ENCODE peak calls at places on chromosomes 4 and X, in four cellular contexts. One of them, this sample, is unnamed.

GRCh38 chr4:21512351-21512750 is 436.2 kb downstream of the KCNIP4 start:
- DNase-seq in cardiac fibroblast: peak; percentile 68
- DNase-seq in fibroblast of lung: peak; percentile 69
- DNase-seq in H9: no peak
- DNase-seq in this sample: peak; percentile 64

GRCh38 chrX:49058794-49059193 is at the start of gene CCDC120:
- DNase-seq in fibroblast of lung: no peak
- DNase-seq in H9: peak; percentile 68
- DNase-seq in cardiac fibroblast: no peak
- DNase-seq in this sample: peak; percentile 64

GRCh38 chrX:10884246-10884645 is 226.9 kb upstream of the HCCS start:
- DNase-seq in H9: no peak
- DNase-seq in fibroblast of lung: peak; percentile 26
- DNase-seq in cardiac fibroblast: peak; percentile 72
- DNase-seq in this sample: no peak

GRCh38 chr4:148203056-148203898 is 238.9 kb downstream of the NR3C2 start:
- DNase-seq in fibroblast of lung: no peak
- DNase-seq in cardiac fibroblast: no peak
- DNase-seq in H9: peak; percentile 33
- DNase-seq in this sample: peak; percentile 46

GRCh38 chr4:38092701-38093100 is 132.5 kb downstream of the PTTG2 start:
- DNase-seq in cardiac fibroblast: peak; percentile 65
- DNase-seq in H9: no peak
- DNase-seq in fibroblast of lung: no peak
- DNase-seq in this sample: no peak

GRCh38 chr4:97185233-97185632 is 958.0 kb downstream of the STPG2 start:
- DNase-seq in fibroblast of lung: no peak
- DNase-seq in H9: no peak
- DNase-seq in cardiac fibroblast: no peak
- DNase-seq in this sample: no peak

GRCh38 chr4:91838181-91838861 is 465.4 kb upstream of the GRID2 start:
- DNase-seq in cardiac fibroblast: no peak
- DNase-seq in fibroblast of lung: no peak
- DNase-seq in H9: no peak
- DNase-seq in this sample: no peak

GRCh38 chrX:39336709-39337294 is 535.5 kb downstream of the MID1IP1 start:
- DNase-seq in fibroblast of lung: peak; percentile 62
- DNase-seq in H9: no peak
- DNase-seq in cardiac fibroblast: no peak
- DNase-seq in this sample: peak; percentile 51

GRCh38 chrX:66553973-66554372 is 84.9 kb downstream of the EDA2R start:
- DNase-seq in H9: no peak
- DNase-seq in fibroblast of lung: no peak
- DNase-seq in cardiac fibroblast: no peak
- DNase-seq in this sample: no peak

GRCh38 chrX:15714529-15714928 is 23.5 kb upstream of the CA5B start:
- DNase-seq in fibroblast of lung: no peak
- DNase-seq in H9: no peak
- DNase-seq in cardiac fibroblast: no peak
- DNase-seq in this sample: no peak

GRCh38 chr4:123976285-123976684 is 579.7 kb downstream of the SPRY1 start:
- DNase-seq in fibroblast of lung: peak; percentile 68
- DNase-seq in cardiac fibroblast: peak; percentile 34
- DNase-seq in H9: no peak
- DNase-seq in this sample: no peak

GRCh38 chrX:69362354-69362753 is 141.8 kb upstream of the NALF2 start:
- DNase-seq in H9: no peak
- DNase-seq in cardiac fibroblast: no peak
- DNase-seq in fibroblast of lung: no peak
- DNase-seq in this sample: no peak

GRCh38 chr4:89998350-89999098 is 103.9 kb downstream of the MMRN1 start:
- DNase-seq in H9: no peak
- DNase-seq in cardiac fibroblast: no peak
- DNase-seq in fibroblast of lung: no peak
- DNase-seq in this sample: no peak

GRCh38 chrX:25013593-25014365 is 2.0 kb downstream of the ARX start:
- DNase-seq in H9: no peak
- DNase-seq in cardiac fibroblast: no peak
- DNase-seq in fibroblast of lung: no peak
- DNase-seq in this sample: peak; percentile 43
- TF ChIP-seq CTCF in H9: no peak
- TF ChIP-seq CTCF in cardiac fibroblast: no peak
- TF ChIP-seq CTCF in fibroblast of lung: no peak
- TF ChIP-seq CTCF in this sample: no peak

DNA sequence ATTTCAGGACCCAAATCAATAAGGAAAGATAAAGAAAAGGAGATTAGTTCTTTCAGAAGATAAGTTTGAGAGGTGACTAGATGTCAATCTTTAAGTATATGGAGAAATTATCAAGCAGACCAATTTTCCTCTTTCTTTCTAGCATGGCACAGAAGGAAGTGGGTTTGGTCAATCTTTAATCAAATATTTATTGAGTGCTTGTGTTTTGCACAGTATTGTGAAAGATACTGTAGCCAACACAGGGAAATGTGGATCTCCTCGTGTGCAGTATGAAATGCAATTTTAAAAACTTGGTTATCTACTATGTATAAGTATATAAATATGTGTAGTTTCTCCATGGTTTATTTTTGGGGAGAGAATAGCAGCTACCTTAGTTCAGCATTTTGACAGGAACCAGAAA is 655.2 kb downstream of the RAPGEF2 start:
- DNase-seq in cardiac fibroblast: no peak
- DNase-seq in H9: no peak
- DNase-seq in fibroblast of lung: no peak
- DNase-seq in this sample: no peak
- TF ChIP-seq CTCF in cardiac fibroblast: no peak
- TF ChIP-seq CTCF in H9: no peak
- TF ChIP-seq CTCF in fibroblast of lung: no peak
- TF ChIP-seq CTCF in this sample: no peak

DNA sequence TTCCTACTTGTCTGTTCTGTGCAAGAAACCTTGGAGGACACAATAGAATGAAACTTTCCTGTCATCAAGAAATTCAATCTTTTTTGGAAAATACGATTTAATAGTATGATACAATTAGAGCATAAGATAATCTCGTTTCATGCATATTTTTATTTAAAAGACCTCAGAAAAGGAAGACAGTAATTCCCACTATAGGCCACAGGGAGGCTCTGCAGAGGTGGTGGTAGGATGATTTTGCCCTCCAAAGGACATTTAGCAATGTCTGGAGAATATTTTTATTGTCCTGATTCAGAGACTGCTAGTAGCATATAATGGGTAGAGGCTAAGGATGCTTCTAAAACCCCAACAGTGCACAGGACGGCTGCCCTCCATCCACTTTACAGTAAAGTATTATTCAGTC is 68.7 kb downstream of the PAK3 start:
- DNase-seq in H9: no peak
- DNase-seq in cardiac fibroblast: peak; percentile 0
- DNase-seq in fibroblast of lung: no peak
- DNase-seq in this sample: peak; percentile 37
- TF ChIP-seq CTCF in H9: peak; percentile 79
- TF ChIP-seq CTCF in cardiac fibroblast: no peak
- TF ChIP-seq CTCF in fibroblast of lung: no peak
- TF ChIP-seq CTCF in this sample: peak; percentile 51

GRCh38 chrX:112761239-112762207 is 79.1 kb downstream of the AMOT start:
- DNase-seq in H9: no peak
- DNase-seq in cardiac fibroblast: no peak
- DNase-seq in fibroblast of lung: no peak
- DNase-seq in this sample: no peak

GRCh38 chrX:112759512-112759911 is 79.8 kb upstream of the LHFPL1 start:
- DNase-seq in fibroblast of lung: no peak
- DNase-seq in cardiac fibroblast: no peak
- DNase-seq in H9: no peak
- DNase-seq in this sample: no peak

GRCh38 chrX:112760697-112761096 is 79.9 kb downstream of the AMOT start:
- DNase-seq in cardiac fibroblast: no peak
- DNase-seq in H9: no peak
- DNase-seq in fibroblast of lung: peak; percentile 2
- DNase-seq in this sample: no peak
- TF ChIP-seq CTCF in cardiac fibroblast: no peak
- TF ChIP-seq CTCF in H9: peak; percentile 52
- TF ChIP-seq CTCF in fibroblast of lung: no peak
- TF ChIP-seq CTCF in this sample: peak; percentile 41

GRCh38 chr4:127997534-127998388 is 32.6 kb downstream of the ABHD18 start:
- DNase-seq in fibroblast of lung: peak; percentile 55
- DNase-seq in cardiac fibroblast: peak; percentile 70
- DNase-seq in H9: no peak
- DNase-seq in this sample: no peak
- TF ChIP-seq CTCF in fibroblast of lung: no peak
- TF ChIP-seq CTCF in cardiac fibroblast: peak; percentile 31
- TF ChIP-seq CTCF in H9: peak; percentile 35
- TF ChIP-seq CTCF in this sample: no peak

DNA sequence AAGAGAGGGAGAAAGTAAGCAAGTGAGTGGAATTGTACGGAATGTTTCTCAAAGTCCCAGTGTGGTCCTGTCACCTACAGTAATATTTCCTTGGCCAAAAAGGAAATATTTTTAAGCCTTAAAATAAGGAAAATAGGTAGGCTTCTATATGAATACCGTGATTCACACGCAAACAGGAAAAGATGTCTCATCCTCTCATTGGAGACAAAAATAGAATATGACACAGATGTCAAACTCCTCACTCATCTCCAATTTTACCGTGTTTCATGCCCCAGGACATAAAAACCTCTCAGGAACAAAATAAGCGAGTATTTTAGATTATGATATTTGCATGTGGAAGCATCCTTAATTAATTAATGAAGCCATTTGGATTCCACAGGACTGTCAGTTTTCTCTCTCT is 1269.5 kb downstream of the RAPGEF2 start:
- DNase-seq in fibroblast of lung: no peak
- DNase-seq in cardiac fibroblast: no peak
- DNase-seq in H9: no peak
- DNase-seq in this sample: no peak
- TF ChIP-seq CTCF in fibroblast of lung: no peak
- TF ChIP-seq CTCF in cardiac fibroblast: no peak
- TF ChIP-seq CTCF in H9: no peak
- TF ChIP-seq CTCF in this sample: no peak

GRCh38 chr4:169773889-169774288 is 16.1 kb upstream of the HPF1 start:
- DNase-seq in cardiac fibroblast: no peak
- DNase-seq in H9: no peak
- DNase-seq in fibroblast of lung: no peak
- DNase-seq in this sample: no peak

GRCh38 chr4:169770411-169770810 is 12.7 kb upstream of the HPF1 start:
- DNase-seq in fibroblast of lung: peak; percentile 28
- DNase-seq in cardiac fibroblast: no peak
- DNase-seq in H9: no peak
- DNase-seq in this sample: no peak

DNA sequence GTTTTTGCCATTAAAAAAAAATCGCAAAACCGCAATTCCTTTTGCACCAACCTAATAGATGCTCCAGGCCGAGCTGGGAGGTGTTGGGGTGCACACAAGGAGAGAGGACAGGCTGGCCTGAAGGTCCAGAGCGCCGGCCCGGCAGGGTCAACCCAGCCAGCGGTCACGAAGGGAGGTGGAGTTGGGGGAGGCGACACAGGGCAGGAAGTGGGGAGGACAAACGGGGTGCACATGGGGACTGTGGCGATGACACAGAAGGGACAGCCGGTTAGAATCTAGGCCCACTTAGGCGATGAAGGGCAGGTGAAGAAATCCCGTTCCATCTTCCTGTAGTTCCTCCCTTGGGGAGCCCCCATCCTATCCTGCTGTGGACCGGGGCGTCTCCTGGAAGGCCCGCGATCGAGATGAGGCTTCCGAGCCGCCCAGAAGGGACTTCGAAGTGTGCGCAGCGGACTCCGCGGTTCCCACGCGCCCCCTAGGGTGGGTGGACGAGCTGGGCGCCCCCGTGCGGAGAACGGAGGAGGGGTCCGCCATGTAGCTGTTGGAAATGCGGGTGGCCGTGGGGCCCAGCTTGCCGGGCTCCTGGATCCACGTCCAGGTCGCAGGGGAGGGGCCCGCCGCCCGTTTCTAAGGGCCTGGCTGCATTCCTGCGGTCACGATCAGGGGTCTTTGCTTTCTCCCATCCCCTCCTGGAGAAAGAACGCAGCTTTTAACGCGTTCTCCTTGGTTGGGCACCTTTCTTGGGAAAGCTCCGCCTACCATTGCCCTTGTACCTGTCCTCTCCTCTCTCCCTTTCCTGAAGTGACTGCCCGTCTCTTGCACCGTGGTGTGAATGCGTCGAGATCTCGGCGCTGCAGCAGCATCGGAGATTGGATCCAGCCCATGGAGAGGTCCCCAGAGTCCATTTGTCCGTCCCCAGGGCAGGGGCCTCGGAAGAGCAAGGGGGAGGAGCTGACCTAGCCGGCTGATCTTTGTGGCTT is 17.0 kb upstream of the HPF1 start:
- DNase-seq in cardiac fibroblast: peak; percentile 3
- DNase-seq in fibroblast of lung: peak; percentile 5
- DNase-seq in H9: peak; percentile 69
- DNase-seq in this sample: peak; percentile 8
- TF ChIP-seq CTCF in cardiac fibroblast: peak; percentile 31
- TF ChIP-seq CTCF in fibroblast of lung: peak; percentile 28
- TF ChIP-seq CTCF in H9: no peak
- TF ChIP-seq CTCF in this sample: peak; percentile 6

DNA sequence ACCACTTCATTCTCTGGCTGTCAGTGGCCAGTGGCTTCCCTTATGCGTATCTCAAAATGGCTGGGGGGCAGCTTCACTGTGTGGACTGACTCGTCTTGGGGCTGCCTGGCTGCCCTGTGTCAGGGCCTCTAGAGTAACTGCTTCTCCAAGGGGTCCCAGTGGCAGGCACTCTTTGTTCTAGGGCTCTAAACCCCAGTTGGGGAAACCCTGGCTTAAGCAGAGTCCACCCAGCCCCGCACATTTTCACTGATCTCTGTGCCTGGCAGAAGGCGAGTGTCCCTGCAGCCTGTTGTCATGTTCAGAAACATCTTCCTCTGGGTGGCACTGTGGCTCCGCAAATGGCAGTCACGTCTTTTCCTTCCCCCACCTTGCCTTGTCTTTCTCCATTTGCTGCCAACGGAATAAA is 59.7 kb downstream of the NBDY start:
- DNase-seq in fibroblast of lung: no peak
- DNase-seq in H9: no peak
- DNase-seq in cardiac fibroblast: no peak
- DNase-seq in this sample: no peak
- TF ChIP-seq CTCF in fibroblast of lung: peak; percentile 4
- TF ChIP-seq CTCF in H9: no peak
- TF ChIP-seq CTCF in cardiac fibroblast: no peak
- TF ChIP-seq CTCF in this sample: no peak

GRCh38 chr4:142976482-142976881 is 130.4 kb upstream of the INPP4B start:
- DNase-seq in cardiac fibroblast: no peak
- DNase-seq in H9: no peak
- DNase-seq in fibroblast of lung: no peak
- DNase-seq in this sample: no peak
- TF ChIP-seq CTCF in cardiac fibroblast: no peak
- TF ChIP-seq CTCF in H9: no peak
- TF ChIP-seq CTCF in fibroblast of lung: no peak
- TF ChIP-seq CTCF in this sample: no peak

GRCh38 chr4:157444014-157444413 is 223.5 kb downstream of the GRIA2 start:
- DNase-seq in H9: no peak
- DNase-seq in fibroblast of lung: no peak
- DNase-seq in cardiac fibroblast: no peak
- DNase-seq in this sample: no peak
- TF ChIP-seq CTCF in H9: no peak
- TF ChIP-seq CTCF in fibroblast of lung: no peak
- TF ChIP-seq CTCF in cardiac fibroblast: no peak
- TF ChIP-seq CTCF in this sample: no peak